ENCODE peak calls at places on chromosomes 11 and 22, in ten cellular contexts. S is stimulated activated CD4-positive, alpha-beta T cell treated with anti-CD3 and anti-CD28 coated beads, Interleukin-2, amount 100 ng/mL, for 48 hours; I is NCI-H1105 treated with DMSO at 0.1 percent for 48 hours; V is Daoy; J is effector memory CD4-positive, alpha-beta T cell; P is SJSA1; F is T-cell; Y is GM20000; W is testis; K is GM13977. M is an unnamed sample.

GRCh38 chr11:65639623-65640482 is 2.0 kb downstream of the SIPA1 start:
- DNase-seq in S (no peak), I (no peak), V (no peak), J (peak), P (no peak), F (peak), Y (peak), W (no peak), K (peak), M (no peak)

GRCh38 chr11:66411323-66411722 is 9.5 kb upstream of the NPAS4 start:
- DNase-seq in S (no peak), I (no peak), V (no peak), J (no peak), P (no peak), F (no peak), Y (no peak), W (no peak), K (no peak), M (no peak)

GRCh38 chr11:11512929-11513328 is 108.9 kb downstream of the GALNT18 start:
- DNase-seq in S (no peak), I (no peak), V (no peak), J (no peak), P (no peak), F (no peak), Y (no peak), W (no peak), K (no peak), M (no peak)

GRCh38 chr11:25211635-25212251 is 714.9 kb downstream of the LUZP2 start:
- DNase-seq in S (no peak), I (no peak), V (no peak), J (no peak), P (no peak), F (no peak), Y (no peak), W (no peak), K (no peak), M (no peak)

GRCh38 chr22:47716890-47717615 is 954.6 kb downstream of the TBC1D22A start:
- DNase-seq in S (no peak), I (no peak), V (peak), J (no peak), P (no peak), F (no peak), Y (no peak), W (no peak), K (no peak), M (no peak)

GRCh38 chr11:94150704-94151103 is 22.1 kb downstream of the PANX1 start:
- DNase-seq in S (no peak), I (no peak), V (no peak), J (no peak), P (no peak), F (no peak), Y (no peak), W (no peak), K (no peak), M (no peak)

GRCh38 chr22:22461111-22461510 is 47.4 kb downstream of the ZNF280B start:
- DNase-seq in S (no peak), I (no peak), V (no peak), J (no peak), P (no peak), F (no peak), Y (no peak), W (no peak), K (no peak), M (no peak)

GRCh38 chr11:111604392-111605009 is 2.3 kb downstream of the SIK2 start:
- DNase-seq in S (no peak), I (peak), V (peak), J (no peak), P (peak), F (no peak), Y (peak), W (no peak), K (peak), M (peak)

GRCh38 chr11:43927925-43928707 is 14.3 kb upstream of the C11orf96 start:
- DNase-seq in S (no peak), I (no peak), V (no peak), J (no peak), P (peak), F (no peak), Y (no peak), W (no peak), K (no peak), M (no peak)

GRCh38 chr22:24482586-24482985 is 12.5 kb upstream of the UPB1 start:
- DNase-seq in S (no peak), I (peak), V (peak), J (no peak), P (peak), F (no peak), Y (no peak), W (no peak), K (no peak), M (peak)

GRCh38 chr11:496834-497564 is 10.0 kb downstream of the RNH1 start:
- DNase-seq in S (no peak), I (no peak), V (no peak), J (no peak), P (no peak), F (no peak), Y (no peak), W (no peak), K (no peak), M (no peak)

GRCh38 chr11:62553839-62554361 is 7.3 kb upstream of the AHNAK start:
- DNase-seq in S (no peak), I (no peak), V (peak), J (no peak), P (peak), F (no peak), Y (no peak), W (no peak), K (no peak), M (no peak)

GRCh38 chr11:58562375-58562800 is 13.3 kb downstream of the LPXN start:
- DNase-seq in S (no peak), I (no peak), V (no peak), J (no peak), P (no peak), F (no peak), Y (no peak), W (no peak), K (no peak), M (no peak)

GRCh38 chr11:119318240-119319135 is 1.6 kb upstream of the MCAM start:
- DNase-seq in S (no peak), I (no peak), V (peak), J (peak), P (peak), F (no peak), Y (peak), W (no peak), K (peak), M (peak)

GRCh38 chr11:62605467-62605866 is 3.8 kb upstream of the MTA2 start:
- DNase-seq in S (no peak), I (no peak), V (no peak), J (no peak), P (no peak), F (no peak), Y (no peak), W (no peak), K (no peak), M (no peak)

GRCh38 chr11:101407324-101407723 is 176.5 kb downstream of the TRPC6 start:
- DNase-seq in S (no peak), I (no peak), V (no peak), J (no peak), P (no peak), F (no peak), Y (no peak), W (peak), K (no peak), M (no peak)

GRCh38 chr11:617248-617911 is 1.6 kb upstream of the IRF7 start:
- DNase-seq in S (no peak), I (no peak), V (no peak), J (no peak), P (no peak), F (no peak), Y (no peak), W (no peak), K (no peak), M (no peak)

M was measured in NCI-H446 treated with DMSO at 0.1 percent for 48 hours.